ENCODE peak calls at places on chromosomes 3 and 15, in eight cellular contexts. H is bronchial epithelial cell, E is esophagus squamous epithelium, S is AG09309, J is foreskin fibroblast, Y is dorsolateral prefrontal cortex, A is psoas muscle, V is GM06990. W is an unnamed sample.

GRCh38 chr3:82163907-82164520 is 402.6 kb upstream of the GBE1 start:
- DNase-seq in H (peak), E (no peak), S (no peak), J (no peak), Y (no peak), A (no peak), V (no peak), W (no peak)

GRCh38 chr3:50444213-50444612 is 59.2 kb downstream of the CACNA2D2 start:
- DNase-seq in H (no peak), E (no peak), S (no peak), J (no peak), Y (no peak), A (no peak), V (no peak), W (no peak)

GRCh38 chr15:101172421-101173097 is 79.3 kb downstream of the CHSY1 start:
- DNase-seq in H (no peak), E (no peak), S (no peak), J (no peak), Y (no peak), A (no peak), V (no peak), W (no peak)

GRCh38 chr3:143764840-143765239 is 83.4 kb downstream of the SLC9A9 start:
- DNase-seq in H (no peak), E (no peak), S (no peak), J (no peak), Y (no peak), A (no peak), V (no peak), W (no peak)

GRCh38 chr3:143171141-143171651 is 51.6 kb downstream of the CHST2 start:
- DNase-seq in H (no peak), E (no peak), S (no peak), J (peak), Y (no peak), A (no peak), V (peak), W (no peak)

GRCh38 chr3:44875596-44875995 is 1.2 kb downstream of the TGM4 start:
- DNase-seq in H (no peak), E (no peak), S (no peak), J (no peak), Y (no peak), A (no peak), V (no peak), W (no peak)

GRCh38 chr3:56355570-56356185 is 112.6 kb downstream of the ERC2 start:
- DNase-seq in H (peak), E (no peak), S (no peak), J (no peak), Y (no peak), A (no peak), V (no peak), W (no peak)

GRCh38 chr3:117836296-117836695 is 1126.7 kb downstream of the TUSC7 start:
- DNase-seq in H (no peak), E (no peak), S (no peak), J (no peak), Y (no peak), A (no peak), V (no peak), W (no peak)

GRCh38 chr15:39267685-39268084 is 313.2 kb upstream of the THBS1 start:
- DNase-seq in H (peak), E (no peak), S (no peak), J (no peak), Y (no peak), A (no peak), V (no peak), W (no peak)

GRCh38 chr3:5404718-5405117 is 217.2 kb downstream of the EDEM1 start:
- DNase-seq in H (no peak), E (no peak), S (no peak), J (no peak), Y (no peak), A (no peak), V (no peak), W (no peak)

GRCh38 chr15:41502787-41503668 is 9.4 kb downstream of the ITPKA start:
- DNase-seq in H (no peak), E (no peak), S (no peak), J (no peak), Y (no peak), A (no peak), V (no peak), W (no peak)

GRCh38 chr3:103499132-103499885 is 1064.5 kb downstream of the ZPLD1 start:
- DNase-seq in H (no peak), E (no peak), S (peak), J (peak), Y (no peak), A (no peak), V (no peak), W (no peak)

GRCh38 chr15:74988007-74988800 is 7.2 kb upstream of the SCAMP5 start:
- DNase-seq in H (peak), E (no peak), S (no peak), J (no peak), Y (no peak), A (no peak), V (no peak), W (no peak)

GRCh38 chr3:40576431-40576830 is 51.7 kb downstream of the ZNF621 start:
- DNase-seq in H (peak), E (no peak), S (no peak), J (no peak), Y (no peak), A (no peak), V (no peak), W (no peak)

GRCh38 chr3:73255609-73256029 is 194.2 kb downstream of the EBLN2 start:
- DNase-seq in H (peak), E (no peak), S (peak), J (peak), Y (peak), A (no peak), V (no peak), W (peak)

GRCh38 chr15:59567369-59567768 is 44.2 kb upstream of the GCNT3 start:
- DNase-seq in H (peak), E (no peak), S (no peak), J (no peak), Y (no peak), A (no peak), V (no peak), W (no peak)

GRCh38 chr3:31369637-31370036 is 163.1 kb upstream of the STT3B start:
- DNase-seq in H (peak), E (no peak), S (no peak), J (no peak), Y (no peak), A (no peak), V (no peak), W (peak)

GRCh38 chr3:31370093-31370666 is 162.5 kb upstream of the STT3B start:
- DNase-seq in H (no peak), E (no peak), S (no peak), J (no peak), Y (no peak), A (no peak), V (no peak), W (no peak)

GRCh38 chr3:31364188-31364587 is 168.5 kb upstream of the STT3B start:
- DNase-seq in H (no peak), E (no peak), S (no peak), J (no peak), Y (no peak), A (no peak), V (no peak), W (no peak)

GRCh38 chr3:31361391-31362273 is 171.1 kb upstream of the STT3B start:
- DNase-seq in H (no peak), E (no peak), S (peak), J (peak), Y (no peak), A (no peak), V (no peak), W (no peak)

DNA sequence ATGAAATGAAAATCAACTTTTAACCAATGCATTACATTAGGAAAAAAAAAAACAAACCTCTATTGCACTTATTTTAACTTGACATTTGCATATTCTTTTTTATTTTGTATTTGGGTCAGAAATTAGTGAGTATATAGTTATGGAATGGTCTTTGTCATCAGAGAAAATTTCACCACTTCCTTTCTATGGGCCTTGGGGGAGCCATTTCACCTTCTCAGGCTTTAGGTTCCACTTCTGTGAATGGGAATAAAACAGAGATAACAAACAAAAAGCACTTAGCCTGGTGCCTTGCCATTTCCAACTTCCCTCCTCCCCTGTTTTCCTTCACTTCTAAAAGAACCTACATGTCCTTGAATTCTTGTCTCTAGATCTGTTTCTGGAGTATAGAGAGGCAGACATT is 168.0 kb upstream of the STT3B start:
- DNase-seq in H (peak), E (no peak), S (peak), J (peak), Y (no peak), A (no peak), V (no peak), W (no peak)
- TF ChIP-seq CTCF in H (no peak), E (no peak), S (peak), J (peak), Y (no peak), A (no peak), V (peak), W (no peak)

DNA sequence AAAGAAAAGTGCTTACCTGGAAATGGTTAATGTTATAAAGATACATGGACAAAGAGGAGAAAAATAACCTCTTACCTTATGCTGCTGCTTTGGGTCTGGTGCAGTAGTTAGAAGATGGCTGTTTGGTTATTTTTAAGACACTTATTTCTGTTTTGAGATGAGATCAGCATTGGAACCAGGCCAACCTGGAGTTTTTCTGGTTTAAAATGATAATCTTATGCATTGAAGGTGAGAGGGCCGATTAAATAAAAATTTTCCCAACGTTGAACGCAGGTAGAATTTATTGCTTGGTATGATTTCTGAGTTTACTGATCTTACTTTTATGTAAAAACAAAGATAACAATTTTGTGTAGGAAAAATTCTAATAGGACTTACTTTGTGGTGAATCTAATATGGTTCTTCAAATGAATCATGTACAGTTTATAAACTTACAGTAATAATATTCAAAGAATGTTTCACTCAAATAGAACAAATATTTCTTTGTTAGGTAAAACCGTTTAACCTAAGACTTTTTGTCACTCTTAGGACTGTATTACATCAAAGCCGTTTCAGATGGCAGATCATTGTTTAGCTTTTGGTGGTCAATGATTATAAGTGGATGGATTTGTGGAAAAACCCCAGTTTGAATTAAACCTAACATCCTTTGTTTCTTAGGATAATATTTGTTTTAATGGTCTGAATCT is 14.9 kb downstream of the UBE2E2 start:
- DNase-seq in H (no peak), E (no peak), S (no peak), J (no peak), Y (no peak), A (no peak), V (no peak), W (no peak)
- H3K4me3 ChIP-seq in H (no peak), E (no peak), S (no peak), J (no peak), Y (no peak), A (no peak), V (no peak), W (no peak)

GRCh38 chr3:124200336-124200901 is 208.5 kb upstream of the ROPN1 start:
- DNase-seq in H (peak), E (no peak), S (no peak), J (no peak), Y (no peak), A (no peak), V (no peak), W (no peak)
- TF ChIP-seq CTCF in H (no peak), E (no peak), S (no peak), J (no peak), Y (no peak), A (no peak), V (no peak), W (no peak)

GRCh38 chr3:120471643-120472042 is 20.9 kb upstream of the FSTL1 start:
- DNase-seq in H (no peak), E (no peak), S (no peak), J (peak), Y (no peak), A (no peak), V (no peak), W (no peak)
- H3K4me3 ChIP-seq in H (no peak), E (no peak), S (no peak), J (no peak), Y (no peak), A (no peak), V (no peak), W (no peak)